ENCODE peak calls at places on chromosomes 5 and 9, in four cellular contexts. T, G, Y and E are unnamed samples.

GRCh38 chr9:90964101-90965020 is 162.7 kb downstream of the SYK start:
- DNase-seq in T (no peak), G (no peak), Y (peak; percentile 31), E (no peak)

GRCh38 chr5:15737036-15737821 is 237.2 kb downstream of the FBXL7 start:
- DNase-seq in T (peak; percentile 66), G (no peak), Y (no peak), E (no peak)

GRCh38 chr5:64594601-64595518 is 89.0 kb downstream of the RGS7BP start:
- DNase-seq in T (peak; percentile 0), G (no peak), Y (no peak), E (no peak)

GRCh38 chr5:146199216-146199815 is 4.1 kb upstream of the RBM27 start:
- DNase-seq in T (no peak), G (no peak), Y (no peak), E (no peak)

GRCh38 chr5:79070002-79070567 is 518 bp downstream of the BHMT2 start:
- DNase-seq in T (peak; percentile 34), G (no peak), Y (no peak), E (peak; percentile 6)

GRCh38 chr5:52985306-52985705 is 3.8 kb upstream of the ITGA2 start:
- DNase-seq in T (no peak), G (no peak), Y (no peak), E (no peak)

GRCh38 chr5:137231535-137231934 is 267.6 kb downstream of the SPOCK1 start:
- DNase-seq in T (no peak), G (no peak), Y (no peak), E (no peak)

GRCh38 chr5:103617090-103617489 is 54.5 kb upstream of the NUDT12 start:
- DNase-seq in T (no peak), G (no peak), Y (no peak), E (no peak)

GRCh38 chr5:39427633-39428032 is 2.9 kb upstream of the DAB2 start:
- DNase-seq in T (no peak), G (no peak), Y (no peak), E (no peak)

GRCh38 chr9:20477940-20478620 is 144.2 kb downstream of the MLLT3 start:
- DNase-seq in T (no peak), G (no peak), Y (no peak), E (no peak)

GRCh38 chr9:100426532-100427365 is at the start of gene MSANTD3:
- DNase-seq in T (peak; percentile 61), G (peak; percentile 77), Y (peak; percentile 67), E (peak; percentile 73)

GRCh38 chr9:129177443-129177790 is 644 bp downstream of the IER5L start:
- DNase-seq in T (no peak), G (no peak), Y (no peak), E (no peak)

GRCh38 chr9:136368190-136368589 is 4.6 kb upstream of the DNLZ start:
- DNase-seq in T (no peak), G (no peak), Y (no peak), E (no peak)

GRCh38 chr5:130801963-130802362 is 363.1 kb downstream of the HINT1 start:
- DNase-seq in T (no peak), G (no peak), Y (no peak), E (no peak)

GRCh38 chr5:149700347-149700746 is 29.8 kb upstream of the PPARGC1B start:
- DNase-seq in T (no peak), G (no peak), Y (no peak), E (peak; percentile 39)

GRCh38 chr9:84296146-84296843 is 44.3 kb downstream of the SLC28A3 start:
- DNase-seq in T (peak; percentile 39), G (no peak), Y (no peak), E (no peak)

GRCh38 chr9:115025721-115026120 is 92.2 kb downstream of the TNC start:
- DNase-seq in T (no peak), G (no peak), Y (no peak), E (no peak)

GRCh38 chr5:79785983-79786382 is 96.3 kb downstream of the CMYA5 start:
- DNase-seq in T (no peak), G (no peak), Y (no peak), E (no peak)

GRCh38 chr9:111839387-111839786 is 44.6 kb upstream of the SHOC1 start:
- DNase-seq in T (peak; percentile 63), G (no peak), Y (no peak), E (no peak)

GRCh38 chr9:126151031-126151670 is 175.5 kb upstream of the MVB12B start:
- DNase-seq in T (peak; percentile 3), G (no peak), Y (no peak), E (no peak)

GRCh38 chr5:86542532-86542931 is 75.2 kb upstream of the COX7C start:
- DNase-seq in T (no peak), G (no peak), Y (no peak), E (no peak)

GRCh38 chr5:134018154-134018985 is 13.6 kb upstream of the VDAC1 start:
- DNase-seq in T (no peak), G (no peak), Y (peak; percentile 57), E (no peak)

GRCh38 chr5:115324021-115324420 is 27.6 kb upstream of the CCDC112 start:
- DNase-seq in T (peak; percentile 22), G (no peak), Y (no peak), E (no peak)

GRCh38 chr9:98380065-98380681 is 124.7 kb upstream of the TBC1D2 start:
- DNase-seq in T (peak; percentile 45), G (no peak), Y (peak; percentile 30), E (no peak)

GRCh38 chr9:95044731-95045508 is 272.6 kb downstream of the FANCC start:
- DNase-seq in T (no peak), G (no peak), Y (peak; percentile 86), E (no peak)

GRCh38 chr5:97009212-97009898 is 73.5 kb downstream of the LNPEP start:
- DNase-seq in T (peak; percentile 42), G (no peak), Y (no peak), E (no peak)

GRCh38 chr5:119031905-119032304 is 39.0 kb upstream of the DMXL1 start:
- DNase-seq in T (no peak), G (no peak), Y (no peak), E (no peak)

GRCh38 chr9:124595743-124596142 is 88.5 kb upstream of the NR5A1 start:
- DNase-seq in T (no peak), G (no peak), Y (no peak), E (no peak)

GRCh38 chr5:2755371-2755715 is 3.9 kb upstream of the IRX2 start:
- DNase-seq in T (no peak), G (no peak), Y (no peak), E (no peak)
- H3K27ac ChIP-seq in T (no peak overlapping the region), G (no peak overlapping the region), Y (no peak overlapping the region), E (no peak overlapping the region)

DNA sequence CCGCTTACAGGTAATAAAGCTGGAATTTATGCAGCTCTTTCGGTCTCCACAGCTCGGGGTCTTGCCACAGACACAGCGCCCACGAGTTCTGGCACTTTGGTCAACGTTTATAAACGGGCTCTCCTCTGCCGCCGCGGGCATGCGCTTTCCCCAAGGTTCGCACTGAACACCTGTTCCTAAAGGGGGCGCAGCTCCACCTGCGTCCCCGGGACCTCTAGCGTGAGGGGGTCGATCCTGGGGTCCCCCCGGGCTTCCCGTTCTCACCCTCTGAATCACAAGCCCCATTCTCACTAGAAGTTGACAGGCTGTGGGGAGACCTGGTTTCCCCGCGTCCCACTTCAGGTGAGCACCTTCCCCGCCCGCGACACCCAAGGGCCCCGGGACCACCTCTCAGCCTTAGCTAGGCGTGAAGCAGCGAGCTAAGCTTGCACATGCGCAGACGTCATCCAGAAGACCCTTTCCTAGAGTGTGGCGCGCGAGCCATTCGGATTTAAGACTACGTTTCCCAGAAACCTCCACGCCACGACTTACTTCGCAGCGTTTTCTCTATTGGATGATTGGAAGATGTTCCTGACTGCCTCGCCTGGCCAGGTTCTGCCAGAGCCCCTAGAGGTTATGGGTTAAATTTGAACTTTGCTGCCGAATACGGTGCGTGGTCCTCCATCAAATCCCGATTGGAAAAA is 21.3 kb upstream of the ZNF782 start:
- DNase-seq in T (peak; percentile 83), G (no peak), Y (peak; percentile 74), E (peak; percentile 9)
- TF ChIP-seq CTCF in T (peak; percentile 35), G (no peak), Y (no peak), E (no peak)

GRCh38 chr9:107888773-107889227 is 399.2 kb upstream of the KLF4 start:
- DNase-seq in T (peak; percentile 37), G (no peak), Y (no peak), E (no peak)
- H3K27ac ChIP-seq in T (no peak overlapping the region), G (no peak overlapping the region), Y (no peak overlapping the region), E (no peak overlapping the region)

GRCh38 chr9:88388203-88388885 is at the start of gene SPIN1:
- DNase-seq in T (peak; percentile 72), G (peak; percentile 82), Y (peak; percentile 83), E (peak; percentile 87)
- TF ChIP-seq CTCF in T (peak; percentile 19), G (peak; percentile 42), Y (no peak), E (no peak)

GRCh38 chr5:169251685-169252084 is 49.3 kb downstream of the SLIT3 start:
- DNase-seq in T (no peak), G (no peak), Y (no peak), E (no peak)

GRCh38 chr5:169253071-169253470 is 47.9 kb downstream of the SLIT3 start:
- DNase-seq in T (no peak), G (no peak), Y (no peak), E (no peak)

GRCh38 chr5:169258372-169259000 is 42.5 kb downstream of the SLIT3 start:
- DNase-seq in T (no peak), G (no peak), Y (no peak), E (no peak)

GRCh38 chr5:169256191-169256590 is 44.7 kb downstream of the SLIT3 start:
- DNase-seq in T (no peak), G (no peak), Y (no peak), E (no peak)
- H3K27ac ChIP-seq in T (no peak overlapping the region), G (no peak overlapping the region), Y (no peak overlapping the region), E (no peak overlapping the region)

GRCh38 chr9:104802906-104803305 is 39.0 kb downstream of the NIPSNAP3B start:
- DNase-seq in T (no peak), G (no peak), Y (no peak), E (no peak)

GRCh38 chr9:104810421-104811339 is 46.8 kb downstream of the NIPSNAP3B start:
- DNase-seq in T (peak; percentile 28), G (no peak), Y (peak; percentile 83), E (no peak)

GRCh38 chr9:104805441-104805840 is 41.5 kb downstream of the NIPSNAP3B start:
- DNase-seq in T (no peak), G (no peak), Y (no peak), E (no peak)

GRCh38 chr9:104808030-104808614 is 44.2 kb downstream of the NIPSNAP3B start:
- DNase-seq in T (peak; percentile 34), G (no peak), Y (no peak), E (no peak)
- TF ChIP-seq CTCF in T (peak; percentile 20), G (no peak), Y (no peak), E (peak; percentile 42)

GRCh38 chr9:133798160-133798559 is 60.0 kb upstream of the SARDH start:
- DNase-seq in T (no peak), G (no peak), Y (no peak), E (no peak)
- H3K27ac ChIP-seq in T (no peak overlapping the region), G (no peak overlapping the region), Y (no peak overlapping the region), E (no peak overlapping the region)

DNA sequence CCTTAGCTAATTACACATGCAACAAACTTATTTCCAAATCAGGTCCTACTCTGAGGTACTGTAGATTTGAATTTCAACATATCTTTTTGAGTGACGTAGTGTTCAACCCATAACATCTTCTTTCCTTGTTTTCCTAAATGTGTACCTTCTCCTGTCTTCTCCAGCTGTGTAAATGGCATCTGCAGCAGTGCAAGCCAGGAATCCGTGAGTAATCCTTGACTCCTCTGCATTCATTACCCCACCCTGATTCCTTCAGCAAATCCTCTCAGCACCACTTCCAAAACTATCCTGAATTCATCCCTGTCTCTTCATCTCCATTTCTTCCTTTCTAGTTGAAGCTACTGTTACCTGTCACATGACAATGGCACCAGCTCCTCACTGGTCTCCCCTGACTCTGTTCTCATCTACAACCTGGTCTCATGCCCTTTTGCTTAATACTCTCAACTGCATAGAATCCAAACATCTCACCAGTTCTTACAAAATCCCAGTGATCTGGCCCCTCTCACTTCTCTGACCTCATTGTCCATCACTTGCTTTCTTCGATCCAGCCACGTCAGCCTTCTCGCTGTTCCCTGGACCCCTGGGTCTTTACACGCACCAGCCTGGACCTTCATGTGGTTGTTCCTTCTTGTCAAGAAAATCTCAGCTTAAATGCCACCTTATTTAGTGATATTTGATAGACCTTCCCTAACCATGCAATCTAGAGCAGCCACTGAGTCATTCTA is 14.6 kb upstream of the TRAF1 start:
- DNase-seq in T (no peak), G (no peak), Y (no peak), E (no peak)
- TF ChIP-seq CTCF in T (no peak), G (no peak), Y (no peak), E (no peak)